ENCODE peak calls at places on chromosomes 5 and 9, in four cellular contexts. E, F, J and A are unnamed samples.
A peak's percentile ranks its signal among the peaks of the same experiment; 100 is the strongest.

GRCh38 chr5:179874536-179875292 is 16.1 kb upstream of the MRNIP start:
- DNase-seq in E (no peak), F (no peak), J (no peak), A (no peak)

GRCh38 chr9:16526380-16526779 is 344.1 kb downstream of the BNC2 start:
- DNase-seq in E (peak; percentile 94), F (no peak), J (peak; percentile 77), A (no peak)

GRCh38 chr9:72476617-72477375 is 44.6 kb upstream of the TMC1 start:
- DNase-seq in E (peak; percentile 72), F (no peak), J (peak; percentile 84), A (no peak)

GRCh38 chr5:178291969-178292825 is 59.6 kb upstream of the PHYKPL start:
- DNase-seq in E (no peak), F (peak; percentile 11), J (no peak), A (no peak)

GRCh38 chr5:37888476-37888875 is 48.6 kb upstream of the GDNF start:
- DNase-seq in E (no peak), F (no peak), J (peak; percentile 57), A (no peak)

GRCh38 chr5:172303090-172303995 is 19.8 kb upstream of the UBTD2 start:
- DNase-seq in E (no peak), F (no peak), J (no peak), A (no peak)

GRCh38 chr5:52692039-52692438 is 95.7 kb upstream of the ITGA1 start:
- DNase-seq in E (no peak), F (no peak), J (peak; percentile 87), A (no peak)

GRCh38 chr5:100909034-100909433 is 6.0 kb upstream of the ST8SIA4 start:
- DNase-seq in E (no peak), F (no peak), J (no peak), A (no peak)

GRCh38 chr9:105858284-105858683 is 163.9 kb downstream of the TMEM38B start:
- DNase-seq in E (no peak), F (no peak), J (no peak), A (no peak)

GRCh38 chr5:45779874-45780671 is 83.9 kb upstream of the HCN1 start:
- DNase-seq in E (no peak), F (no peak), J (no peak), A (no peak)

GRCh38 chr9:78325343-78325742 is 28.4 kb downstream of the PSAT1 start:
- DNase-seq in E (peak; percentile 20), F (no peak), J (peak; percentile 27), A (peak; percentile 9)

GRCh38 chr5:13695076-13695712 is 249.3 kb downstream of the DNAH5 start:
- DNase-seq in E (no peak), F (no peak), J (peak; percentile 6), A (no peak)

GRCh38 chr9:99031319-99031718 is 73.6 kb upstream of the TGFBR1 start:
- DNase-seq in E (no peak), F (no peak), J (no peak), A (no peak)

GRCh38 chr9:77418226-77418625 is 229.9 kb downstream of the GNA14 start:
- DNase-seq in E (no peak), F (no peak), J (no peak), A (no peak)

GRCh38 chr5:5881294-5881693 is 458.8 kb downstream of the ICE1 start:
- DNase-seq in E (no peak), F (no peak), J (no peak), A (no peak)

GRCh38 chr5:131226899-131227298 is 37.0 kb upstream of the CDC42SE2 start:
- DNase-seq in E (no peak), F (no peak), J (peak; percentile 49), A (no peak)
- TF ChIP-seq CTCF in E (no peak), F (no peak), J (no peak), A (no peak)

GRCh38 chr9:89534888-89535287 is 37.0 kb upstream of the SEMA4D start:
- DNase-seq in E (no peak), F (no peak), J (no peak), A (no peak)

GRCh38 chr9:89535461-89535860 is 37.5 kb upstream of the SEMA4D start:
- DNase-seq in E (no peak), F (no peak), J (no peak), A (no peak)

GRCh38 chr9:89537166-89537565 is 39.3 kb upstream of the SEMA4D start:
- DNase-seq in E (no peak), F (no peak), J (no peak), A (no peak)

GRCh38 chr9:89536145-89536574 is 38.2 kb upstream of the SEMA4D start:
- DNase-seq in E (no peak), F (no peak), J (no peak), A (no peak)

DNA sequence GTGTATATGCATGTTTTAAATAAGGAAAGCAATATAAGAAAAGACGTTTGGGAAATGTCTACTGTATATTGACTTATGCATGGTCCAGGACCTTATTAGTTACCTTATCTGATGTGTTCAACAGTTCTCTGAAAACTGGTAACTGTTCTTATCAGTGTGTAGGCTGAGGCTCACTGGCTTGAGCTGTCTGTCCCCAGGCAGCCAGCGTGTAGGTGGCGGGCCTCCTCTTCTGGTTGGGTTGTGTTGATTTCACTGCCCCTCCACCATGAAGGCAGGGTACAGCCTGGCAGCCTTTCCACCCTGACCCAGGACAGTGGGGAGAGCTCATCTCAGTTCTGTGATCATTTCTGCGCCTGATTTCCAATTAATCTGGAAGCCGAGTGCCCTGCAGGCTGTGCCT is 38.7 kb upstream of the SEMA4D start:
- DNase-seq in E (no peak), F (no peak), J (no peak), A (no peak)
- TF ChIP-seq CTCF in E (no peak), F (no peak), J (no peak), A (no peak)

GRCh38 chr9:79567671-79568098 is 4.1 kb upstream of the TLE4 start:
- DNase-seq in E (no peak), F (no peak), J (no peak), A (no peak)
- TF ChIP-seq CTCF in E (no peak), F (no peak), J (no peak), A (no peak)

DNA sequence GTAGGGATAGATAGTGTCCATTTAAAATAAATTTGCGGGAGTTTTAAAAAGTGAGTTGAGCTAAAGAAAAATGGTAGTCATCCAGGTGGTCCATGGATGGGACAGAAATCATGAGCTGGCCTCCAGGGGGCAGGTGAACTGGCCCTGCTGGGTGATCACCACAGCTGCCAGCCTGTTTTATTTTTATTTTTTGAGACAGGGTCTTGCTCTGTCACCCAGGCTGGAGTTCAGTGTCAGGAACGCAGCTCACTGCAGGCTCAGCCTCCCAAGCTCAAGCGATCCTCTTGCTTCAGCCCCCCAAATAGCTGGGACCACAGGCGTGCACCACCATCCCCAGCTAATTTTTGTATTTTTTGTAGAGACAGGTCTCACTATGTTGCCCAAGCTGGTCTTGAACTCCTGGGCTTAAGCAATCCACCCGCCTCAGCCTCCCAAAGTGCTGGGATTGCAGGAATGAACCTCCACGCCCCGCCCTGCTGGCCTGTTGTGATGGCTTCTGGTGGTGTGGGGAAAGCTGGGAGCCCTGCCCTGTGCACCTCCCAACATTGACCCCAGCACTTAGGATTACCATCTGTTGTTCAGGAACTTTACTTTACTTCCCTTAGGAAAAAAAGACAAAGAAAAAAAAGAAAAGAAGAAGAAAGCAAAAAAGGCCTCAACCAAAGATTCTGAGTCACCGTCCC is 14.8 kb downstream of the CD74 start:
- DNase-seq in E (no peak), F (no peak), J (no peak), A (no peak)
- TF ChIP-seq CTCF in E (no peak), F (no peak), J (no peak), A (no peak)